ENCODE peak calls at places on chromosomes 2 and 18, in six cellular contexts. J is AG04450, S is prostate gland, T is pancreas, P is sigmoid colon, W is heart left ventricle. C is an unnamed sample.

GRCh38 chr2:150596071-150596470 is 108.6 kb upstream of the RND3 start:
- DNase-seq in J (no peak), S (no peak), T (no peak), P (no peak), W (no peak), C (no peak)

GRCh38 chr18:39749154-39749553 is 2183.6 kb upstream of the CELF4 start:
- DNase-seq in J (no peak), S (no peak), T (no peak), P (no peak), W (no peak), C (no peak)

GRCh38 chr2:1701556-1702185 is 42.6 kb downstream of the PXDN start:
- DNase-seq in J (no peak), S (no peak), T (no peak), P (peak; percentile 60), W (no peak), C (no peak)

GRCh38 chr2:191657977-191658376 is 20.0 kb upstream of the NABP1 start:
- DNase-seq in J (no peak), S (no peak), T (no peak), P (no peak), W (no peak), C (no peak)

GRCh38 chr2:8550481-8550880 is 131.4 kb upstream of the ID2 start:
- DNase-seq in J (no peak), S (no peak), T (peak; percentile 10), P (peak; percentile 47), W (no peak), C (no peak)

GRCh38 chr18:8423051-8423558 is 186.1 kb upstream of the RAB12 start:
- DNase-seq in J (peak; percentile 6), S (no peak), T (no peak), P (no peak), W (no peak), C (no peak)

GRCh38 chr2:39664898-39665591 is 672 bp upstream of the TMEM178A start:
- DNase-seq in J (no peak), S (no peak), T (no peak), P (no peak), W (no peak), C (no peak)

GRCh38 chr2:71690876-71691275 is 237.5 kb downstream of the DYSF start:
- DNase-seq in J (no peak), S (no peak), T (no peak), P (peak; percentile 48), W (no peak), C (peak; percentile 42)

GRCh38 chr2:21972580-21972979 is 848.8 kb downstream of the TDRD15 start:
- DNase-seq in J (no peak), S (no peak), T (no peak), P (no peak), W (no peak), C (no peak)

GRCh38 chr2:31203916-31204315 is 13.4 kb downstream of the CAPN14 start:
- DNase-seq in J (no peak), S (no peak), T (no peak), P (no peak), W (no peak), C (no peak)

GRCh38 chr18:59605633-59606192 is 91.5 kb downstream of the CCBE1 start:
- DNase-seq in J (no peak), S (no peak), T (no peak), P (no peak), W (no peak), C (no peak)

GRCh38 chr18:80068571-80069272 is 34.5 kb downstream of the RBFA start:
- DNase-seq in J (no peak), S (no peak), T (no peak), P (no peak), W (no peak), C (no peak)

GRCh38 chr2:174815524-174815923 is 51.3 kb upstream of the CHRNA1 start:
- DNase-seq in J (no peak), S (no peak), T (no peak), P (no peak), W (no peak), C (no peak)

GRCh38 chr2:173651891-173652290 is 297.2 kb downstream of the CDCA7 start:
- DNase-seq in J (no peak), S (no peak), T (no peak), P (no peak), W (no peak), C (no peak)

GRCh38 chr2:146068051-146068450 is 1548.1 kb upstream of the ZEB2 start:
- DNase-seq in J (no peak), S (no peak), T (no peak), P (no peak), W (no peak), C (no peak)

GRCh38 chr2:162073776-162074578 is at the start of gene DPP4:
- DNase-seq in J (no peak), S (peak; percentile 7), T (peak; percentile 65), P (peak; percentile 72), W (peak; percentile 31), C (peak; percentile 92)

GRCh38 chr18:21110667-21111350 is 804 bp downstream of the ROCK1 start:
- DNase-seq in J (no peak), S (peak; percentile 31), T (peak; percentile 49), P (peak; percentile 74), W (peak; percentile 53), C (peak; percentile 84)

GRCh38 chr18:62131305-62131909 is 55.4 kb downstream of the PIGN start:
- DNase-seq in J (no peak), S (peak; percentile 39), T (peak; percentile 47), P (peak; percentile 69), W (peak; percentile 32), C (no peak)

GRCh38 chr2:147873859-147874483 is 29.1 kb downstream of the ACVR2A start:
- DNase-seq in J (no peak), S (no peak), T (no peak), P (no peak), W (no peak), C (no peak)

GRCh38 chr2:38702413-38702812 is 36.5 kb downstream of the GALM start:
- DNase-seq in J (peak; percentile 82), S (no peak), T (no peak), P (no peak), W (no peak), C (no peak)

GRCh38 chr2:229765721-229766120 is 51.4 kb upstream of the DNER start:
- DNase-seq in J (no peak), S (no peak), T (no peak), P (no peak), W (no peak), C (no peak)

GRCh38 chr2:190627881-190628412 is 20.9 kb upstream of the NAB1 start:
- DNase-seq in J (no peak), S (no peak), T (no peak), P (no peak), W (peak; percentile 52), C (peak; percentile 76)
- H3K4me3 ChIP-seq in J (peak overlapping the region; percentile 50), S (peak overlapping the region; percentile 20), T (no peak overlapping the region), P (peak overlapping the region; percentile 45), W (peak overlapping the region; percentile 51), C (peak overlapping the region; percentile 73)

GRCh38 chr2:237744270-237744612 is 54.3 kb upstream of the RBM44 start:
- DNase-seq in J (no peak), S (no peak), T (no peak), P (no peak), W (no peak), C (no peak)

GRCh38 chr2:237743561-237744269 is 54.9 kb upstream of the RBM44 start:
- DNase-seq in J (no peak), S (no peak), T (no peak), P (no peak), W (no peak), C (no peak)

GRCh38 chr2:237742614-237743013 is 56.0 kb upstream of the RBM44 start:
- DNase-seq in J (no peak), S (no peak), T (no peak), P (no peak), W (no peak), C (no peak)

GRCh38 chr2:237742191-237742590 is 56.4 kb upstream of the RBM44 start:
- DNase-seq in J (no peak), S (no peak), T (no peak), P (peak; percentile 54), W (no peak), C (no peak)

DNA sequence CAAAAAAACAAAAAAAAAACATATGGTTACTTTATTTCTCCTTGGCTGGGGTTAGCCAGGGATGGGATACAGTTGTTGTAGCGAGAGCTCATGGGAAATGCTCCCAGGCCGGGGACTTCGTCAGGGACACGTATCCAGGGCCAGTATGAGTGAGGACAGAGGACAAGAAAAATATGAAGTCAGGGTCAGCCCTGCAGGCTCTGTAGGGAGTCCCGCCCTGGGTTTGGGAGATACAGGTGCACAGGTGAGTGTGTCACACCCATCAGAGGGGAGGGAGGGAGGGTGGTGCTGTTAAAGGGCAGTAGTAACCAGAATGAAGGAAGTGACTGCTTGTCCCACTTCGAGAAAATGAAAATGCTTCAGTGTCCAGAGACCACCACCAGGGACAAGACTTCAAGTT is 55.6 kb upstream of the RBM44 start:
- DNase-seq in J (no peak), S (no peak), T (no peak), P (no peak), W (no peak), C (no peak)
- H3K27ac ChIP-seq in J (no peak overlapping the region), S (no peak overlapping the region), T (no peak overlapping the region), P (peak overlapping the region; percentile 39), W (peak overlapping the region; percentile 56), C (no peak overlapping the region)

DNA sequence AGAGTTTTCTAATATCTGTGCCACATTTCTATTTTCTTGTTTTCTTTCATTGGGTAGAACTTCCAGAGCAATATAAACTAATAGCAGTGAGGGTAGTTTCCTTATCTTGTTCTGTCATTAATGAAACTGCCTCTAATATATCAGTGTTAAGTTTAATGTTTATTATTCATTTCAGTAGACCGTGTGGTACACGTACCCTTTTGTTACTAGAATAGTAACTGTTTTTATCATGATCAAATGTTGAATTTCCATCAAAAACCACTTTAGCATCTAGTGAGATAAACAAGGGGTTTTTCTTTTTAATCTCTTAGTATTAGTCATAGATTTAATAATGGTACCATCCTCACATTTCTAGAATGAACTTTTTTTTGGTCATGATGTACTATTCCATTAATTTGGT is 16.0 kb downstream of the DGUOK start:
- DNase-seq in J (no peak), S (no peak), T (no peak), P (no peak), W (no peak), C (no peak)
- TF ChIP-seq CTCF in J (no peak), S (no peak), T (no peak), P (no peak), W (no peak), C (no peak)

DNA sequence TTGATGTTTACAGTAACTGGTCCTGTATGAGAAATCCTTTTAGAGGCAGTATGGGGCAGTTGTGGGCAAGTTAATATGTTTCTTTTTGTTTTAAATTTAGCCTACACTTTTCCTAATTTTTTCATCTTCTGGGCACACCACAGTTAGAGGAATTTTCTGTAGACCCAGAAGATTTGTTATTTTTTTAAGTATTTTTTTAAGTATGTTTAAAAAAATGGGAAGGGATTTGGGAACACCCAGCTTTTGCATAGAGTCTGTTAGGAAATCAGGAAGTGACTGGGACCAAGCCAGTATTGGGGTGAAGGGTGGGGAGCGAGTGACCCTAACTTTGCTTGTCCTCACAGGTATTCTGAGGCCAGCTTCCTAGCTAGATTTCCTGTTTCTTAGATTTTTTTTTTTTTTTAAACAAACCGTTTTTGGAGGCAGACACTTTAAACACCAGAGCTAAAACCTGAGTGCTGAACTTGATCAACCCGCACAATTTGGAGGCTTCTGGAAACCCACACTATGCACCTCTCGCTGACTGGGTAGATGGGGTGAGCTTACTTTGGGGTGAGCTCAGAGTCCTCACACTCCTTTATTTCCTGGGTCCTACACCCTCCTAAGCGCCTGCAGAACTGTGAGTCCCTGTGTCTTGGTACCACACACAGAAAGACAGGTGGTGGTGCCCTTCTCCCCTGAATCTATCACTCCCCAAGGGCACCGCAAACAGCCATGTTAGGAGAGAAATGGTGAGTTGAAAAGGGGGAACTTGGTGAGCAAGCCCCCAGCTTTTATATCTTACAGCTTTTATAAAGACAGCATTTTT is 5.2 kb downstream of the GATA6 start:
- DNase-seq in J (no peak), S (no peak), T (peak; percentile 56), P (no peak), W (no peak), C (no peak)
- H3K4me3 ChIP-seq in J (no peak overlapping the region), S (no peak overlapping the region), T (peak overlapping the region; percentile 90), P (peak overlapping the region; percentile 76), W (peak overlapping the region; percentile 83), C (no peak overlapping the region)

GRCh38 chr18:2917255-2918047 is 70.6 kb downstream of the EMILIN2 start:
- DNase-seq in J (no peak), S (no peak), T (no peak), P (no peak), W (no peak), C (peak; percentile 82)
- H3K27ac ChIP-seq in J (no peak overlapping the region), S (peak overlapping the region; percentile 38), T (peak overlapping the region; percentile 37), P (peak overlapping the region; percentile 11), W (no peak overlapping the region), C (peak overlapping the region; percentile 7)

C was measured in kidney.